ENCODE peak calls at places on chromosomes 4 and X, in six cellular contexts. Z is endodermal cell, W is MM.1S, O is fibroblast of lung, Q is retinal pigment epithelial cell, T is astrocyte of the spinal cord. M is an unnamed sample.

GRCh38 chrX:40514376-40514775 is 66.4 kb upstream of the ATP6AP2 start:
- DNase-seq in Z (no peak), W (no peak), O (peak), Q (no peak), T (no peak), M (no peak)

GRCh38 chr4:41784191-41784979 is 35.9 kb upstream of the PHOX2B start:
- DNase-seq in Z (no peak), W (no peak), O (no peak), Q (no peak), T (no peak), M (no peak)

GRCh38 chr4:2259541-2260267 is 2.2 kb downstream of the MXD4 start:
- DNase-seq in Z (peak), W (no peak), O (no peak), Q (no peak), T (no peak), M (no peak)

GRCh38 chr4:86661006-86661405 is 66.9 kb downstream of the PTPN13 start:
- DNase-seq in Z (no peak), W (no peak), O (no peak), Q (no peak), T (no peak), M (no peak)

GRCh38 chr4:162683659-162684370 is 482.9 kb downstream of the NAF1 start:
- DNase-seq in Z (no peak), W (no peak), O (peak), Q (no peak), T (peak), M (no peak)

GRCh38 chr4:171813195-171813955 is at the start of gene GALNTL6:
- DNase-seq in Z (no peak), W (no peak), O (peak), Q (no peak), T (peak), M (peak)

GRCh38 chr4:76445911-76446310 is 10.9 kb downstream of the SHROOM3 start:
- DNase-seq in Z (no peak), W (no peak), O (no peak), Q (no peak), T (no peak), M (no peak)

GRCh38 chr4:152380919-152381318 is 155.0 kb downstream of the FBXW7 start:
- DNase-seq in Z (no peak), W (no peak), O (no peak), Q (no peak), T (no peak), M (no peak)

GRCh38 chrX:50941638-50942037 is 31.1 kb downstream of the BMP15 start:
- DNase-seq in Z (peak), W (peak), O (no peak), Q (no peak), T (no peak), M (peak)

GRCh38 chr4:6208416-6208815 is 8.1 kb upstream of the JAKMIP1 start:
- DNase-seq in Z (no peak), W (no peak), O (no peak), Q (no peak), T (no peak), M (no peak)

GRCh38 chr4:165288639-165289428 is 38.6 kb upstream of the MSMO1 start:
- DNase-seq in Z (no peak), W (no peak), O (peak), Q (peak), T (peak), M (no peak)

GRCh38 chrX:69503835-69504625 is at the start of gene NALF2:
- DNase-seq in Z (peak), W (peak), O (peak), Q (peak), T (peak), M (peak)

GRCh38 chrX:30141966-30142365 is 73.4 kb upstream of the MAGEB2 start:
- DNase-seq in Z (peak), W (peak), O (peak), Q (no peak), T (peak), M (peak)

GRCh38 chr4:89590102-89590501 is 246.9 kb downstream of the SNCA start:
- DNase-seq in Z (peak), W (no peak), O (no peak), Q (no peak), T (no peak), M (no peak)

GRCh38 chrX:139844163-139844562 is 88.7 kb downstream of the ATP11C start:
- DNase-seq in Z (no peak), W (no peak), O (no peak), Q (no peak), T (no peak), M (peak)

GRCh38 chr4:42142586-42142985 is 9.9 kb downstream of the BEND4 start:
- DNase-seq in Z (no peak), W (no peak), O (no peak), Q (no peak), T (no peak), M (no peak)

GRCh38 chrX:78384486-78384885 is 57.1 kb upstream of the CYSLTR1 start:
- DNase-seq in Z (no peak), W (no peak), O (no peak), Q (no peak), T (no peak), M (no peak)

GRCh38 chr4:26838055-26838842 is 22.4 kb upstream of the STIM2 start:
- DNase-seq in Z (peak), W (no peak), O (peak), Q (no peak), T (peak), M (no peak)

GRCh38 chrX:45668686-45669443 is 468.2 kb upstream of the DIPK2B start:
- DNase-seq in Z (no peak), W (no peak), O (peak), Q (peak), T (peak), M (no peak)

GRCh38 chr4:140052050-140052449 is 101.9 kb downstream of the MAML3 start:
- DNase-seq in Z (peak), W (peak), O (peak), Q (no peak), T (peak), M (peak)

GRCh38 chr4:101643201-101643600 is 147.3 kb upstream of the BANK1 start:
- DNase-seq in Z (no peak), W (no peak), O (peak), Q (no peak), T (no peak), M (no peak)

GRCh38 chrX:107701493-107702121 is 73.3 kb downstream of the PRPS1 start:
- DNase-seq in Z (peak), W (no peak), O (no peak), Q (no peak), T (no peak), M (peak)

GRCh38 chr4:156475322-156475721 is 496.3 kb downstream of the PDGFC start:
- DNase-seq in Z (no peak), W (peak), O (peak), Q (peak), T (peak), M (peak)

GRCh38 chrX:43375146-43375545 is 281.0 kb upstream of the MAOA start:
- DNase-seq in Z (no peak), W (no peak), O (no peak), Q (no peak), T (no peak), M (no peak)

GRCh38 chr4:141275834-141276233 is 55.1 kb downstream of the ZNF330 start:
- DNase-seq in Z (no peak), W (no peak), O (peak), Q (peak), T (peak), M (no peak)

GRCh38 chr4:66000500-66001117 is 330.3 kb upstream of the EPHA5 start:
- DNase-seq in Z (no peak), W (no peak), O (peak), Q (no peak), T (peak), M (no peak)

GRCh38 chr4:73732759-73733431 is 7.5 kb upstream of the CXCL8 start:
- DNase-seq in Z (no peak), W (no peak), O (no peak), Q (no peak), T (no peak), M (no peak)

GRCh38 chr4:147877308-147877771 is 145.5 kb downstream of the ARHGAP10 start:
- DNase-seq in Z (no peak), W (no peak), O (no peak), Q (no peak), T (no peak), M (no peak)

DNA sequence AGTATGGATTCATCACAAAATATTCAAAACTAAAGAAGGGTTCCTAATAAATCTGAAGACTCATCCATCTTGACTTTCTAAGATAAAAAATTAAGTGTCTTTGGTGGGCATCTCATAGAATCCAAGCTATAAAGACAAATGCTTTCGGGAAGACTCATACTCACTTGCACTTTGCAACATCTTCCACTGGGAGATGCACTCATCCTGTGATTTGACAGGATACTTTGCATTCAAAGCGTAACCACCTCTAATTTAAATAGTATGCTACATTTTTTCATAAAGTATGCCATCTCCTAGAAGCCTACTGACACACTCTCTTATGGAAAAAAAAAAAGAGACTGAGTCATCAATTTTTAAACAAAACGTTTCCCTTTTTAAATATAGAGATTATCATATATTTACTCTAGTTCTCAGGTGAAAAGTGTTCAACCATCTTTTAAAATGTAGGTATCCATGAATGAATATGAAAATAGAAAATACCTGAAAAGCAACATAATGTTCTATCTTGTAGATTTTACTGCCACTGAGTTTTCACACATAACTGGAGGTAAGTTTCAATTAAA is 119.6 kb downstream of the KLHL13 start:
- DNase-seq in Z (no peak), W (no peak), O (peak), Q (no peak), T (no peak), M (peak)
- TF ChIP-seq CTCF in Z (peak), W (peak), O (peak), Q (no peak), T (peak), M (peak)

DNA sequence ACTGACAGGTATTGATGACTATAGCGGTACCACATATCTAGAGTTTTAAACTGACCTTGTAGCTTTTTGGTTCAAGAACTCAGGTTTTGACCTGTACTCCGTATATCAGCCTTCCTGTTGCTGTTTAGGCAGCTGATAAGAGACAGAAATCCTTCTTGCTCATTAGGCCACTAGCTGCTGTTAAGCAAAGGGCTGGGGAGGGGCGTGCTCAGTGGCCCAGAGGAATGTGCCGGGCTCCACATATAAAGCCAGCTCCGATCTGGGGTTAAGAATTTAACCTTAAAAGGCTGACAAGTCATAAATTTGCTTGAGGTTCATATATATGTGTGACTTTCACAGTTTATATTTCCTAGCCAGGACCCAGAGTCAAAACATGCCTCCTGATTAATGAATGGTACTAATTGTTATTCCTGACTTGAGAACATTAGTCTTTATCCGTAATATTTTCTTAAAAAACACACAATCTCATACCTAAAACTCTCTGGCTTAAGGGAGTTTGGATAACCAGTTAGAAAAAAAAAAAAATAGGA is 15.3 kb downstream of the GPC3 start:
- DNase-seq in Z (peak), W (no peak), O (no peak), Q (no peak), T (no peak), M (no peak)
- H3K4me3 ChIP-seq in Z (peak), W (no peak), O (no peak), Q (no peak), T (no peak), M (no peak)

GRCh38 chr4:186015212-186015817 is 53.6 kb upstream of the TLR3 start:
- DNase-seq in Z (no peak), W (no peak), O (no peak), Q (no peak), T (no peak), M (no peak)
- TF ChIP-seq CTCF in Z (peak), W (no peak), O (no peak), Q (no peak), T (no peak), M (no peak)

DNA sequence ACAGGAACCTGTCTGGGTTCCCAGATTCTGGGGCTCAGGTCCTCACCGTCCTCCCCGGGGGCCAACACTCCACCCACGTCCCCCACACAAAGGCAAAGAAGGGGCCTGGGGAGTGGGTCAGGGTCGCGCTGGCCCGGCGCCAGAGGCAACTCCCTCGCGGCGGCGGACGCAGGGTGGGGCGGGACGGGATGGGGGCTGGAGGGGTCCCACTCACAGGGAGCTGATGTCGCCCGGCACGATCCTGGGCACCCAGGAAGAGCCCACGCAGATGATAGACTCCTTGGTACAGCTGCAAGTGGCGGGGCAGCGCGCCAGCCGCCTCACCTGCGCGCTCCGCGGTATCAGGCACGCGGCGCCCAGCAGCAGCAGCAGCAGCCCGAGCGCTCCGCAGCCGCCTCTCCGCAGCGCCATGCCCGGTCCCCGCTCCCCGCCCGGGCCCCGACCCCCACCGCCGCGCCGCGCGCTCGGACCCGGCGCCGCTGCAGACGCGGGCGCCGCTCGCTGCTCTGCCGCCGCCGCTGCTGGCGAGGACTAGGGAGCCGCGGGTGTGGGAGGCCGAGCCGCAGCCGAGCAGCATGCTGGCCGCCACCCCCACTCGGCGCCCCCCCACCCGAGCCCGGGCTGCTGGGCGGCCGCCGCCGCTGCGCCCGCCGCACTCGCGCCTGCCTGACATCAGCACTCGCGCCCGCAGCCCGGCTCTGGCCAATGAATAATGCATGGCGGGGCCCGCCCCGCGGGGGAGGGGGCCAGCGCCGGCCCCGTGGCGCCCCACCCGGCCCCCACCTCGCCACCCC is at the start of gene LGI2:
- DNase-seq in Z (peak), W (peak), O (peak), Q (no peak), T (no peak), M (no peak)
- H3K4me3 ChIP-seq in Z (peak), W (peak), O (peak), Q (peak), T (peak), M (no peak)